ENCODE peak calls at places on chromosomes 13 and 19, in eight cellular contexts. Z is AG04450; S is CD8-positive, alpha-beta T cell; I is fibroblast of mammary gland; D is MM.1S; B is cardiac fibroblast; K is type B pancreatic cell; C is lower lobe of right lung. T is an unnamed sample.

GRCh38 chr19:38211206-38211605 is 12.8 kb downstream of the DPF1 start:
- DNase-seq in K (no peak), I (no peak), C (no peak), D (no peak), B (no peak), S (no peak), Z (no peak), T (no peak)

GRCh38 chr13:94419304-94419943 is 60.1 kb downstream of the DCT start:
- DNase-seq in I (peak), S (no peak), Z (peak), C (no peak), K (no peak), B (peak), D (no peak), T (no peak)

GRCh38 chr19:15251749-15252397 is 19.6 kb upstream of the EPHX3 start:
- DNase-seq in S (no peak), D (no peak), Z (peak), K (peak), I (peak), B (peak), C (peak), T (no peak)

GRCh38 chr13:76035711-76036110 is 399.6 kb downstream of the LMO7 start:
- DNase-seq in C (no peak), B (peak), K (no peak), D (no peak), Z (no peak), S (no peak), I (peak), T (no peak)

GRCh38 chr13:80379245-80379644 is 38.3 kb upstream of the SPRY2 start:
- DNase-seq in Z (no peak), S (no peak), K (no peak), D (no peak), C (no peak), B (peak), I (peak), T (no peak)

GRCh38 chr13:105436946-105437345 is 1098.5 kb downstream of the EFNB2 start:
- DNase-seq in S (no peak), K (no peak), Z (no peak), C (no peak), I (no peak), B (peak), D (no peak), T (no peak)

GRCh38 chr19:49502866-49503581 is 6.8 kb downstream of the RPS11 start:
- DNase-seq in B (peak), D (peak), S (peak), Z (peak), K (no peak), C (peak), I (peak), T (peak)

GRCh38 chr19:13796301-13797057 is 1.2 kb downstream of the ZSWIM4 start:
- DNase-seq in D (no peak), Z (peak), S (no peak), B (peak), I (peak), C (peak), K (no peak), T (peak)

GRCh38 chr19:17052439-17052838 is 22.8 kb downstream of the HAUS8 start:
- DNase-seq in D (no peak), I (peak), C (no peak), S (no peak), B (peak), Z (no peak), K (no peak), T (no peak)

GRCh38 chr13:23433171-23434153 is at the start of gene SACS:
- DNase-seq in C (no peak), S (no peak), B (peak), D (no peak), K (peak), Z (no peak), I (peak), T (peak)

GRCh38 chr13:108496364-108497215 is 132.8 kb upstream of the MYO16 start:
- DNase-seq in K (no peak), I (peak), S (no peak), Z (no peak), D (no peak), C (no peak), B (peak), T (peak)

GRCh38 chr19:4042731-4043082 is 24.0 kb downstream of the ZBTB7A start:
- DNase-seq in B (no peak), I (no peak), D (no peak), C (peak), S (no peak), Z (no peak), K (no peak), T (no peak)

GRCh38 chr19:29785955-29786589 is 25.7 kb upstream of the CCNE1 start:
- DNase-seq in Z (no peak), B (no peak), D (peak), I (no peak), K (no peak), S (no peak), C (no peak), T (peak)

GRCh38 chr13:26048745-26049144 is 3.1 kb downstream of the SHISA2 start:
- DNase-seq in C (no peak), K (no peak), B (no peak), I (no peak), S (no peak), D (no peak), Z (no peak), T (no peak)

GRCh38 chr19:41753159-41753558 is 2.2 kb upstream of the CEACAM6 start:
- DNase-seq in B (peak), C (peak), S (peak), Z (no peak), K (no peak), D (peak), I (peak), T (peak)

GRCh38 chr13:111325146-111325890 is 4.9 kb downstream of the TEX29 start:
- DNase-seq in S (no peak), I (no peak), C (no peak), B (no peak), K (peak), D (no peak), Z (no peak), T (no peak)

GRCh38 chr13:109836629-109837607 is 50.5 kb upstream of the IRS2 start:
- DNase-seq in K (no peak), I (no peak), S (no peak), C (no peak), B (no peak), D (no peak), Z (no peak), T (no peak)

GRCh38 chr13:50375792-50376191 is 360.5 kb downstream of the KCNRG start:
- DNase-seq in S (no peak), C (no peak), Z (no peak), K (no peak), I (peak), B (peak), D (no peak), T (no peak)

GRCh38 chr13:26168276-26168814 is 53.8 kb downstream of the RNF6 start:
- DNase-seq in D (no peak), S (no peak), K (no peak), Z (no peak), I (no peak), C (no peak), B (peak), T (no peak)

GRCh38 chr13:73058741-73059459 is at the start of gene KLF5:
- DNase-seq in C (peak), K (peak), Z (peak), D (peak), S (peak), B (peak), I (peak), T (peak)

GRCh38 chr13:56352356-56352755 is 788.4 kb upstream of the PRR20A start:
- DNase-seq in S (no peak), C (no peak), D (no peak), K (no peak), B (no peak), Z (no peak), I (no peak), T (no peak)

GRCh38 chr19:18204394-18205179 is 745 bp upstream of the RAB3A start:
- DNase-seq in K (no peak), Z (no peak), S (no peak), I (peak), B (no peak), D (no peak), C (no peak), T (no peak)

GRCh38 chr19:38303517-38304351 is at the start of gene C19orf33:
- DNase-seq in C (peak), B (peak), I (no peak), K (no peak), S (no peak), D (no peak), Z (no peak), T (no peak)

GRCh38 chr13:93004919-93005318 is 221.7 kb upstream of the GPC6 start:
- DNase-seq in B (peak), C (no peak), S (no peak), Z (no peak), K (no peak), D (peak), I (peak), T (no peak)

GRCh38 chr13:64725492-64725891 is 2504.6 kb downstream of the PCDH9 start:
- DNase-seq in D (no peak), Z (no peak), B (no peak), K (no peak), S (no peak), I (no peak), C (no peak), T (no peak)

GRCh38 chr19:42394751-42395150 is 4.7 kb upstream of the CNFN start:
- DNase-seq in Z (no peak), D (no peak), B (peak), I (no peak), K (no peak), S (no peak), C (no peak), T (no peak)

GRCh38 chr13:92512852-92513251 is 713.8 kb upstream of the GPC6 start:
- DNase-seq in Z (no peak), K (no peak), B (no peak), D (no peak), S (no peak), C (no peak), I (no peak), T (no peak)

GRCh38 chr13:50075619-50076097 is 60.4 kb downstream of the KCNRG start:
- DNase-seq in D (no peak), Z (no peak), C (no peak), I (peak), K (no peak), S (no peak), B (no peak), T (no peak)

GRCh38 chr13:22285867-22286632 is 615.2 kb downstream of the FGF9 start:
- DNase-seq in C (no peak), Z (no peak), D (no peak), S (no peak), K (no peak), B (no peak), I (no peak), T (peak)

GRCh38 chr13:111915104-111915551 is 151.8 kb upstream of the SOX1 start:
- DNase-seq in B (no peak), D (no peak), I (no peak), K (peak), Z (no peak), C (no peak), S (peak), T (no peak)

GRCh38 chr19:12550951-12551832 is at the start of gene ZNF564:
- DNase-seq in D (peak), B (peak), I (peak), S (peak), K (peak), Z (peak), C (peak), T (peak)

GRCh38 chr19:12555456-12555930 is 4.2 kb upstream of the ZNF564 start:
- DNase-seq in B (no peak), K (no peak), Z (no peak), S (no peak), D (no peak), C (no peak), I (no peak), T (no peak)
- TF ChIP-seq CTCF in B (no peak), K (no peak), Z (no peak), S (no peak), D (no peak), C (no peak), I (no peak), T (no peak)

GRCh38 chr19:43430142-43430710 is 15.5 kb downstream of the TEX101 start:
- DNase-seq in K (no peak), Z (no peak), I (no peak), B (peak), C (no peak), D (peak), S (no peak), T (no peak)
- TF ChIP-seq CTCF in K (peak), Z (no peak), I (no peak), B (peak), C (no peak), D (peak), S (no peak), T (no peak)

DNA sequence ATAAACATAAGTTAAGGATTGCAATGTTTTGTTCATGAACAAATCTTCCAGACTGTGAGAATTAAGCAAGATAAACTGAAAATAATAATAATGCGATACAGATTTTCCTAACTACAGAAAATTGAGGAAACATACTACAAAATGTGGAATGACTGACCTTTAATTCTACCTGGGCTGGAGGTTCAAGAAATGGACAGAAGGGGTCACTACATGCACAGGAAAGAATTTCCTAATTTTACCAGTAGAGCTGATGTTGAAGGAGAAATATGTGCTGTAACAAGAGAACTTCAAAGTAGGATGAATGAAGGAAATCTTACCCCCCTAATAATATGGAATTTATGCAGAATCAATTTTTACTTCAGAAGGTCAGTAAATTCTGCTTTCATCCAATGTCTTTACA is 62.3 kb downstream of the ZNF627 start:
- DNase-seq in Z (no peak), K (no peak), S (no peak), B (peak), C (no peak), D (peak), I (peak), T (peak)
- TF ChIP-seq CTCF in Z (peak), K (peak), S (no peak), B (peak), C (peak), D (peak), I (peak), T (peak)

GRCh38 chr13:97140611-97141010 is 81.5 kb upstream of the MBNL2 start:
- DNase-seq in S (no peak), K (no peak), B (no peak), Z (no peak), C (no peak), I (no peak), D (no peak), T (no peak)
- TF ChIP-seq CTCF in S (no peak), K (no peak), B (no peak), Z (no peak), C (no peak), I (no peak), D (no peak), T (no peak)

DNA sequence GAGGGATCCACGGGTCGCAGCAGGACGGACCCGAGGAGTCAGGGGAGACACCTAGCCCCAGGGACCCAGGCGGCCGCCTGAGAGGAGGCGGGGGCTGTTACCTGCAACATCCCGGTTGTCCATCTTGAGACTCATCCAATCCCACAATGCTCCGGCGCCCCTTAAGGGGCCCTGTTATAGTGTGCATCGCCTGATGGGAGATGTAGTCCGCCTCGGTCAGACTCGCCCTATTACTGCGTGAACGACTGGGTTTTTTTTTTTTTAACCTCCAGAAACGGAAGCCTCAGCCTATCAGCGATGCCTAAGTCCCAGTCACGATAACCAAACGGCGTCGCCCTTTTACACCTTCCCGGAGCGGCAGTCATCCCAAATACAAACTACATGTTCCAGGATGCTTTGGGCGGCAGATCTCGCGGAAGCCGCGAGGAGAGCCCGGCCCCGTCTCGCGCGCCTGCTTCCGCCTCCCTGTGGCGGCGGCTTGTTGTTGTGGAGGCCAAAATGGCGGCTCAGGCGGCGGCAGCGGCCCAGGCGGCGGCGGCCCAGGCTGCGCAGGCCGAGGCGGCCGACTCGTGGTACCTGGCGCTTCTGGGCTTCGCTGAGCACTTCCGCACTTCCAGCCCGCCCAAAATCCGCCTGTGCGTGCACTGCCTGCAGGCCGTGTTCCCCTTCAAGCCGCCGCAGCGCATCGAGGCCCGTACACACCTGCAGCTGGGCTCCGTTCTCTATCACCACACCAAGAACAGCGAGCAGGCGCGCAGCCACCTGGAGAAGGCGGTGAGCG is at the start of the genes MAU2 and SUGP1:
- DNase-seq in D (peak), Z (peak), B (peak), S (peak), I (peak), C (peak), K (peak), T (peak)
- TF ChIP-seq CTCF in D (no peak), Z (peak), B (peak), S (no peak), I (no peak), C (peak), K (peak), T (peak)

GRCh38 chr19:2233601-2234280 is 2.4 kb downstream of the PLEKHJ1 start:
- DNase-seq in D (no peak), Z (no peak), C (no peak), S (no peak), K (no peak), I (no peak), B (no peak), T (no peak)

GRCh38 chr19:2232286-2233151 is 3.6 kb downstream of the PLEKHJ1 start:
- DNase-seq in I (no peak), C (no peak), Z (no peak), K (no peak), D (no peak), S (no peak), B (no peak), T (no peak)

GRCh38 chr19:2230807-2231533 is 5.2 kb downstream of the PLEKHJ1 start:
- DNase-seq in B (no peak), S (no peak), K (no peak), C (no peak), D (no peak), I (no peak), Z (no peak), T (no peak)

GRCh38 chr19:2230029-2230531 is 6.0 kb downstream of the PLEKHJ1 start:
- DNase-seq in D (no peak), K (no peak), Z (no peak), C (no peak), S (no peak), B (no peak), I (no peak), T (no peak)

GRCh38 chr19:2231621-2232221 is 4.4 kb downstream of the PLEKHJ1 start:
- DNase-seq in Z (no peak), I (no peak), D (no peak), S (no peak), B (no peak), K (no peak), C (no peak), T (no peak)
- TF ChIP-seq CTCF in Z (no peak), I (no peak), D (peak), S (no peak), B (no peak), K (peak), C (no peak), T (peak)

GRCh38 chr13:81738364-81738763 is 1397.4 kb upstream of the SPRY2 start:
- DNase-seq in C (no peak), D (no peak), Z (no peak), S (no peak), I (no peak), K (no peak), B (no peak), T (no peak)
- TF ChIP-seq CTCF in C (no peak), D (no peak), Z (no peak), S (no peak), I (no peak), K (no peak), B (no peak), T (no peak)

DNA sequence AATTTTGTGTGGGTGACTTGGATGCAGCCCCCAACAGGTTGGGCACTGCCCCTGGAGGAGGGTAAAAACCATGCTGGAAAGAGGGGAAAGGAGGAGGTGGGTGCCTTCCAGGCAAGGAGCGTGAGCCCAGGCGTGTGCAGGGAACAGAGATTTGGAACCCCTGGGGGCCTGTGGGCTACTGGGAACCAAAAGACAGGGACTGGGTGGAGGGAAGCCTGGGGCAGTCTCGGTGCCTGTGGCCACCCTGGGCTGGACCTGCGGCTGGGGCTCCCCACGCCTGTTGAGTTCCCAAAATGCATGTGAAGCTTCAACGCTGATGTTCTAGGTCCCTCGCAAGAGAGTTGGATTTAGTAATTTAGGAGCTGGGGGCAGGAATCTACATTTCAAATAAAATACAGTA is 24.8 kb downstream of the GGACT start:
- DNase-seq in K (peak), I (no peak), S (no peak), B (no peak), C (no peak), D (no peak), Z (no peak), T (no peak)
- TF ChIP-seq CTCF in K (no peak), I (no peak), S (no peak), B (no peak), C (no peak), D (no peak), Z (no peak), T (no peak)

DNA sequence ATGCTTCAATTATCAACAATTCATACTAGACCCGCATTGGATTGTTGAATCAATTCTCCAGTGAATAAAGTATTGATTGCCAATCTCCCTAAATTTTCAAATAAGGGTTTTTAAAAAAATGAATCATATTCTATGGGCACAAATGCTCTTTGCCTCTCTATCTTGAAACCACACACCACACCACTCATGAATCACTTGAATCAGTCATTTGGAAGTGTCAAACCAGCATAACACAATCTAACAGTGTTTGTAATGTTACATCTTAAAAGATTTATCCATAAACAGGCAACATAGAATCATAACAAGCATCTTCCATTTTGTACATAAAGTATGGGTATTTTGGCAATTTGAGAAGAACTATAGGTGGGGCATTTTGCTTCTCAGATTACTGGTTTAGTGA is 219.5 kb upstream of the MIR17HG start:
- DNase-seq in B (no peak), S (no peak), K (no peak), C (no peak), I (no peak), D (no peak), Z (no peak), T (no peak)
- TF ChIP-seq CTCF in B (no peak), S (no peak), K (no peak), C (no peak), I (no peak), D (no peak), Z (no peak), T (no peak)

DNA sequence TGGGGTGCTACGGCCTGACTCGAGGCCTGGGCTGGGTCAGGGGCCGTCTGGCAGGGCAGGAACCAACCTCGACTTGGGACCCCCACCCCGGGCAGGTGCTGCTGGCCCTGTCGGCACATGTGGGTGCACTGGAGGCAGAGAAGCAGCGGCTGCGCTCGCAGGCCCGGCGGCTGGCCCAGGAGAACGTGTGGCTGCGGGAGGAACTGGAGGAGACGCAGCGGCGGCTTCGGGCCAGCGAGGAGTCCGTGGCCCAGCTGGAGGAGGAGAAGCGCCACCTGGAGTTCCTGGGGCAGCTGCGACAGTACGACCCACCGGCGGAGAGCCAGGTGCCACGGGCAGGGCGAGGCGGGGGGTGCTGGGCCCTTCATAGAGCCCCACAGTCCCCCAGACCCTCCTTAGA is 5.9 kb downstream of the KLC3 start:
- DNase-seq in S (no peak), C (no peak), K (no peak), D (no peak), Z (no peak), B (no peak), I (no peak), T (no peak)
- TF ChIP-seq CTCF in S (no peak), C (no peak), K (no peak), D (peak), Z (no peak), B (no peak), I (no peak), T (no peak)